ENCODE peak calls at places on chromosomes 2 and 18, in six cellular contexts. V is K562, E is HepG2, I is IMR-90, B is SK-N-SH, H is H1. Q is an unnamed sample.

GRCh38 chr2:172119089-172119488 is 16.4 kb upstream of the DLX2 start:
- DNase-seq in V (no peak), E (peak; percentile 86), I (peak; percentile 82), B (no peak), H (no peak), Q (no peak)

GRCh38 chr18:76978616-76979015 is 154.0 kb downstream of the MBP start:
- DNase-seq in V (no peak), E (no peak), I (no peak), B (no peak), H (no peak), Q (no peak)

GRCh38 chr18:47260138-47260923 is 8.9 kb upstream of the SKOR2 start:
- DNase-seq in V (peak; percentile 47), E (peak; percentile 5), I (peak; percentile 14), B (peak; percentile 78), H (no peak), Q (peak; percentile 28)

GRCh38 chr18:54184836-54185235 is 39.6 kb downstream of the MBD2 start:
- DNase-seq in V (no peak), E (no peak), I (no peak), B (no peak), H (no peak), Q (no peak)

GRCh38 chr2:168671932-168672331 is 130.5 kb upstream of the NOSTRIN start:
- DNase-seq in V (no peak), E (no peak), I (peak; percentile 75), B (no peak), H (no peak), Q (no peak)

GRCh38 chr2:37585982-37586621 is 85.3 kb downstream of the CDC42EP3 start:
- DNase-seq in V (no peak), E (no peak), I (peak; percentile 93), B (no peak), H (no peak), Q (peak; percentile 71)

GRCh38 chr2:25301453-25302352 is 40.0 kb downstream of the DNMT3A start:
- DNase-seq in V (no peak), E (no peak), I (peak; percentile 91), B (no peak), H (no peak), Q (no peak)

GRCh38 chr18:7899078-7899477 is 332.0 kb downstream of the PTPRM start:
- DNase-seq in V (no peak), E (no peak), I (no peak), B (no peak), H (no peak), Q (no peak)

GRCh38 chr2:136135924-136136906 is 18.3 kb upstream of the CXCR4 start:
- DNase-seq in V (no peak), E (no peak), I (no peak), B (no peak), H (no peak), Q (no peak)
- H3K4me2 ChIP-seq in V (no peak overlapping the region), E (no peak overlapping the region), I (no peak overlapping the region), B (no peak overlapping the region), H (no peak overlapping the region), Q (no peak overlapping the region)

GRCh38 chr2:105936954-105937353 is 192.2 kb downstream of the NCK2 start:
- DNase-seq in V (no peak), E (no peak), I (no peak), B (no peak), H (no peak), Q (no peak)

GRCh38 chr2:105935048-105935447 is 190.3 kb downstream of the NCK2 start:
- DNase-seq in V (no peak), E (no peak), I (no peak), B (no peak), H (no peak), Q (no peak)

GRCh38 chr2:105932582-105932981 is 187.9 kb downstream of the NCK2 start:
- DNase-seq in V (no peak), E (no peak), I (no peak), B (no peak), H (no peak), Q (no peak)

GRCh38 chr2:105933906-105934305 is 189.2 kb downstream of the NCK2 start:
- DNase-seq in V (no peak), E (no peak), I (no peak), B (no peak), H (no peak), Q (no peak)

GRCh38 chr2:105934467-105934866 is 189.8 kb downstream of the NCK2 start:
- DNase-seq in V (no peak), E (peak; percentile 66), I (no peak), B (no peak), H (no peak), Q (no peak)
- TF ChIP-seq USF2 in V (no peak), E (no peak), I (no peak), B (no peak), H (no peak), Q (no peak)

DNA sequence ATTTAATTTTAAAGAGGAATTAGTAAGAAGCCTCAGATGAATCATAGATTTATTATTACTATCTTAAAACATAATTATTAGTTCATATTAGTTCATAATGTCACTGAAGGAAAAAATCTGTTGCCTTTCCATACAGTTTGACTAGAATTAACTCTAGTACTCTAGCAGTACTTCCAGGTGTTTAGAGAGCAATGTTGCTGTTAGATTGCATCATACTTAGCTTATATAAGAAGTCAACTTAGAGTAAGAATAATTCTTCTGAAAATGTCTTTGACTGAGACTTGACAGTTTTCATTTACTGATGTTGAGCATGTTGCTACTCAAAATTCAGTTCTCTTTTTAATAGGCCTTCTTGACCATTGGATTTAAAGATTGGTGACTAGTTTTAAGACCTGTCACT is 4.7 kb downstream of the RAB3GAP1 start:
- DNase-seq in V (no peak), E (no peak), I (peak; percentile 41), B (no peak), H (no peak), Q (no peak)
- H3K4me2 ChIP-seq in V (no peak overlapping the region), E (peak overlapping the region; percentile 30), I (no peak overlapping the region), B (no peak overlapping the region), H (no peak overlapping the region), Q (peak overlapping the region; percentile 50)

DNA sequence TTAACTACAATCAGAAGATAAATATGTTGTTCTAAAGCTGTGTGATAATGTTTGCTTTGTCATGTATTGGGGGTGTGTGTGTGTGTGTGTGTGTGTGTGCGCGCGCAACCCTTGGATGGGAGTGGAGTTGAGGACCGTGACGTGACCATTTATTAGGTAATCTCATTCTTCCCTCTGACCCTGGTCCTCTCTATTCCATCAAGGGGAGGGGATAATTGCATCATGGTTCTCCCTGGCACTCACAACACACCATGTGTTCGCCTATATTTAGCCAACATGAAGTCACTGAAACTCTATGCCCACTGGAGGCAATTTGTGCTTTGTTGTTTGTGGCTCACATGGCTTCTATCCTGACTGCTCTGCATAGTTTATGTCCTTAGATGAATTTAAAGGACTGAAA is 79.7 kb upstream of the LRPPRC start:
- DNase-seq in V (no peak), E (peak; percentile 30), I (peak; percentile 52), B (no peak), H (no peak), Q (peak; percentile 38)
- TF ChIP-seq USF2 in V (no peak), E (no peak), I (no peak), B (no peak), H (no peak), Q (no peak)

GRCh38 chr18:63109789-63110188 is 209.8 kb downstream of the BCL2 start:
- DNase-seq in V (no peak), E (no peak), I (no peak), B (no peak), H (no peak), Q (no peak)

GRCh38 chr18:63105636-63106316 is 213.8 kb downstream of the BCL2 start:
- DNase-seq in V (no peak), E (no peak), I (no peak), B (no peak), H (no peak), Q (no peak)

GRCh38 chr18:63107931-63108330 is 211.6 kb downstream of the BCL2 start:
- DNase-seq in V (no peak), E (no peak), I (no peak), B (no peak), H (no peak), Q (no peak)

GRCh38 chr18:63107171-63107850 is 212.3 kb downstream of the BCL2 start:
- DNase-seq in V (no peak), E (no peak), I (no peak), B (no peak), H (no peak), Q (no peak)

GRCh38 chr18:63106727-63107126 is 212.8 kb downstream of the BCL2 start:
- DNase-seq in V (no peak), E (no peak), I (no peak), B (no peak), H (no peak), Q (no peak)
- H3K4me2 ChIP-seq in V (no peak overlapping the region), E (no peak overlapping the region), I (no peak overlapping the region), B (no peak overlapping the region), H (no peak overlapping the region), Q (no peak overlapping the region)

GRCh38 chr2:160377204-160377995 is 116.2 kb downstream of the RBMS1 start:
- DNase-seq in V (no peak), E (no peak), I (peak; percentile 50), B (no peak), H (no peak), Q (no peak)

GRCh38 chr2:160375802-160376469 is 117.7 kb downstream of the RBMS1 start:
- DNase-seq in V (no peak), E (no peak), I (peak; percentile 69), B (no peak), H (no peak), Q (peak; percentile 35)

GRCh38 chr2:160376576-160376975 is 117.0 kb downstream of the RBMS1 start:
- DNase-seq in V (no peak), E (no peak), I (peak; percentile 63), B (no peak), H (no peak), Q (peak; percentile 79)

GRCh38 chr2:160373263-160374019 is 120.2 kb downstream of the RBMS1 start:
- DNase-seq in V (no peak), E (no peak), I (no peak), B (no peak), H (no peak), Q (no peak)

GRCh38 chr2:160375037-160375436 is 118.6 kb downstream of the RBMS1 start:
- DNase-seq in V (no peak), E (no peak), I (peak; percentile 87), B (no peak), H (no peak), Q (no peak)
- TF ChIP-seq USF2 in V (no peak), E (no peak), I (no peak), B (no peak), H (no peak), Q (no peak)

GRCh38 chr2:128185576-128185975 is 94.6 kb downstream of the UGGT1 start:
- DNase-seq in V (no peak), E (no peak), I (no peak), B (no peak), H (no peak), Q (no peak)

GRCh38 chr2:128187032-128187654 is 96.1 kb downstream of the UGGT1 start:
- DNase-seq in V (no peak), E (no peak), I (peak; percentile 83), B (no peak), H (no peak), Q (peak; percentile 33)
- H3K4me2 ChIP-seq in V (no peak overlapping the region), E (no peak overlapping the region), I (peak overlapping the region; percentile 54), B (no peak overlapping the region), H (no peak overlapping the region), Q (peak overlapping the region; percentile 27)

DNA sequence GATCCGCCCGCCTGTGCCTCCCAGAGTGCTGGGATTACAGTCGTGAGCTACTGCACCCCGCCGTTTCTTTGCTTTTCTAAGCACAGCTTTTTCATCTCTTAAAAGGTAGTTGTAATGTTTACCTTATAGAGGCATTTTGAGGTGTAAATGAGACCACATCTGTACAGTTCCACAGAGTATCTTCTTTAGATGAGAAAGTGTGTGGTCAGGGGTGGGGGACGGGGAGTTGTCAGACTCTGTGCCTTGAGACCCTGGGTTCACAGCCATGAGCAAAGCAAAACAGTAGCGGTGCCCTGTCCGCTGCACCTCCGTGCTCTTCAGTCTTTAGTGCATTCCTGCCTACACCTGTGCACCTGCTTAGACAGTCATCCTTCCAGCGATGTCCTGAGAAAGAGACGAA is 251.6 kb downstream of the ZNF407 start:
- DNase-seq in V (no peak), E (no peak), I (no peak), B (no peak), H (no peak), Q (no peak)
- TF ChIP-seq USF2 in V (no peak), E (no peak), I (no peak), B (no peak), H (no peak), Q (no peak)

Q was measured in A549.